ENCODE peak calls at places on chromosomes 13 and 19, in six cellular contexts. T is C1 segment of cervical spinal cord; G is A673; Z is SK-N-DZ; N is activated T-cell treated with anti-CD3 and anti-CD28 coated beads, Interleukin-2, amount 50 U/mL, for 72 hours; K is RPMI7951. I is an unnamed sample.

GRCh38 chr13:108895220-108895704 is 265.9 kb downstream of the MYO16 start:
- DNase-seq in N (no peak), G (peak), T (no peak), Z (peak), K (peak), I (no peak)

GRCh38 chr19:33241091-33241529 is 15.5 kb upstream of the SLC7A10 start:
- DNase-seq in K (no peak), T (no peak), G (no peak), Z (no peak), N (no peak), I (no peak)

GRCh38 chr13:23806874-23807522 is 82.2 kb downstream of the MIPEP start:
- DNase-seq in G (no peak), Z (no peak), K (no peak), N (no peak), T (no peak), I (no peak)

GRCh38 chr19:1445932-1446712 is 3.8 kb upstream of the APC2 start:
- DNase-seq in K (no peak), N (no peak), G (peak), T (peak), Z (peak), I (no peak)

GRCh38 chr19:16185925-16186234 is 670 bp downstream of the FAM32A start:
- DNase-seq in N (no peak), T (no peak), K (no peak), G (peak), Z (no peak), I (no peak)

GRCh38 chr19:20558011-20558410 is 7.6 kb downstream of the ZNF737 start:
- DNase-seq in N (no peak), T (no peak), G (no peak), K (no peak), Z (no peak), I (no peak)

GRCh38 chr19:29675650-29676186 is 10.5 kb downstream of the PLEKHF1 start:
- DNase-seq in G (no peak), K (no peak), Z (no peak), T (peak), N (no peak), I (no peak)

GRCh38 chr19:12791345-12792047 is at the start of gene JUNB:
- DNase-seq in K (peak), T (peak), N (peak), Z (peak), G (peak), I (peak)

GRCh38 chr19:28130066-28130511 is 1082.9 kb downstream of the UQCRFS1 start:
- DNase-seq in K (no peak), Z (no peak), N (no peak), G (no peak), T (no peak), I (no peak)

GRCh38 chr19:1245884-1246816 is 2.2 kb upstream of the MIDN start:
- DNase-seq in Z (no peak), G (no peak), T (no peak), K (no peak), N (no peak), I (no peak)

GRCh38 chr13:44004881-44005280 is 125.2 kb downstream of the LACC1 start:
- DNase-seq in N (no peak), K (peak), Z (no peak), T (no peak), G (peak), I (peak)

GRCh38 chr13:45825124-45825650 is 26.4 kb downstream of the SIAH3 start:
- DNase-seq in G (no peak), T (no peak), K (no peak), N (no peak), Z (peak), I (no peak)

GRCh38 chr13:33746867-33747266 is 71.1 kb upstream of the RFC3 start:
- DNase-seq in T (no peak), Z (no peak), G (no peak), K (no peak), N (no peak), I (no peak)

GRCh38 chr13:77980592-77980991 is 62.0 kb upstream of the EDNRB start:
- DNase-seq in Z (no peak), K (peak), G (peak), N (no peak), T (no peak), I (peak)

GRCh38 chr19:40205760-40206159 is 12.4 kb downstream of the TTC9B start:
- DNase-seq in T (no peak), N (no peak), G (no peak), Z (no peak), K (no peak), I (no peak)

GRCh38 chr13:67045357-67045756 is 184.8 kb downstream of the PCDH9 start:
- DNase-seq in T (no peak), K (no peak), G (no peak), Z (no peak), N (no peak), I (no peak)

GRCh38 chr13:49585220-49586157 is at the start of gene RCBTB1:
- DNase-seq in T (peak), G (peak), K (peak), N (peak), Z (peak), I (peak)

GRCh38 chr13:25172303-25172630 is 179 bp upstream of the AMER2 start:
- DNase-seq in K (no peak), Z (no peak), N (no peak), G (no peak), T (no peak), I (no peak)

GRCh38 chr19:29665215-29665825 is at the start of gene PLEKHF1:
- DNase-seq in T (peak), K (peak), Z (peak), N (peak), G (peak), I (peak)

GRCh38 chr13:99315186-99315585 is 8.0 kb upstream of the GPR183 start:
- DNase-seq in T (no peak), G (no peak), Z (no peak), K (no peak), N (no peak), I (no peak)

GRCh38 chr13:41408061-41408460 is 49.3 kb upstream of the RGCC start:
- DNase-seq in K (no peak), Z (no peak), G (no peak), T (no peak), N (no peak), I (no peak)

GRCh38 chr19:41694831-41695635 is 7.0 kb upstream of the CEACAM7 start:
- DNase-seq in Z (no peak), G (no peak), N (no peak), K (no peak), T (no peak), I (no peak)

GRCh38 chr13:33401238-33401637 is 115.7 kb upstream of the STARD13 start:
- DNase-seq in N (no peak), K (peak), G (peak), T (no peak), Z (no peak), I (no peak)

GRCh38 chr13:99227909-99228688 is 27.4 kb downstream of the UBAC2 start:
- DNase-seq in N (no peak), K (peak), T (no peak), Z (no peak), G (no peak), I (no peak)

GRCh38 chr13:78192721-78193120 is 274.1 kb upstream of the EDNRB start:
- DNase-seq in N (no peak), G (no peak), T (no peak), K (no peak), Z (no peak), I (no peak)

GRCh38 chr13:93981578-93981977 is 497.9 kb downstream of the DCT start:
- DNase-seq in G (peak), T (no peak), Z (no peak), N (no peak), K (no peak), I (no peak)

GRCh38 chr13:44932171-44932849 is 57.0 kb downstream of the NUFIP1 start:
- DNase-seq in T (no peak), Z (no peak), N (no peak), K (no peak), G (no peak), I (no peak)

GRCh38 chr19:20179946-20180345 is 12.9 kb downstream of the ZNF486 start:
- DNase-seq in N (no peak), G (no peak), T (no peak), Z (peak), K (no peak), I (no peak)

GRCh38 chr13:20702530-20702929 is 969 bp upstream of the IL17D start:
- DNase-seq in G (no peak), N (no peak), K (no peak), T (no peak), Z (no peak), I (peak)

GRCh38 chr13:71536201-71536600 is 330.8 kb downstream of the DACH1 start:
- DNase-seq in Z (no peak), K (no peak), G (no peak), T (no peak), N (no peak), I (no peak)

GRCh38 chr19:13195678-13196077 is 45.5 kb downstream of the IER2 start:
- DNase-seq in G (no peak), T (no peak), Z (peak), K (no peak), N (peak), I (no peak)

GRCh38 chr19:506404-507285 is 652 bp upstream of the TPGS1 start:
- DNase-seq in G (peak), T (peak), K (peak), N (peak), Z (peak), I (peak)

GRCh38 chr13:113145496-113145895 is 13.0 kb upstream of the PROZ start:
- DNase-seq in Z (no peak), G (no peak), K (no peak), T (no peak), N (peak), I (no peak)

GRCh38 chr19:11581740-11582139 is 4.3 kb upstream of the ACP5 start:
- DNase-seq in K (peak), T (no peak), G (no peak), N (peak), Z (no peak), I (no peak)

GRCh38 chr13:34577051-34577450 is 365.0 kb upstream of the NBEA start:
- DNase-seq in N (no peak), Z (no peak), T (no peak), K (peak), G (no peak), I (peak)

GRCh38 chr13:53066411-53066810 is 37.8 kb downstream of the OLFM4 start:
- DNase-seq in K (no peak), Z (no peak), N (no peak), T (no peak), G (no peak), I (no peak)

GRCh38 chr13:44440046-44440608 is 66.5 kb downstream of the SERP2 start:
- DNase-seq in N (no peak), K (no peak), T (no peak), G (no peak), Z (no peak), I (no peak)

GRCh38 chr13:33208290-33208990 is 77.1 kb downstream of the STARD13 start:
- DNase-seq in Z (no peak), G (no peak), T (no peak), K (no peak), N (no peak), I (no peak)

GRCh38 chr19:35253316-35254286 is 4.8 kb downstream of the LSR start:
- DNase-seq in G (peak), N (no peak), Z (no peak), K (no peak), T (no peak), I (no peak)

GRCh38 chr19:14059093-14059480 is 2.8 kb downstream of the PALM3 start:
- DNase-seq in N (peak), Z (no peak), T (no peak), K (no peak), G (peak), I (no peak)

I was measured in foreskin melanocyte.